ENCODE peak calls at places on chromosomes 6 and 20, in five cellular contexts. F, N, O, V and B are unnamed samples.

GRCh38 chr6:123418101-123418500 is 218.6 kb downstream of the TRDN start:
- DNase-seq in F (no peak), N (no peak), O (peak; percentile 4), V (no peak), B (no peak)

GRCh38 chr20:50267041-50267865 is 76.6 kb downstream of the CEBPB start:
- DNase-seq in F (no peak), N (peak; percentile 46), O (peak; percentile 89), V (peak; percentile 71), B (no peak)

GRCh38 chr20:7505835-7506221 is 434.4 kb downstream of the HAO1 start:
- DNase-seq in F (no peak), N (no peak), O (no peak), V (no peak), B (no peak)

GRCh38 chr6:159252955-159253508 is 83.8 kb downstream of the FNDC1 start:
- DNase-seq in F (no peak), N (peak; percentile 83), O (peak; percentile 60), V (peak; percentile 88), B (peak; percentile 52)

GRCh38 chr6:116779569-116780164 is 14.1 kb upstream of the FAM162B start:
- DNase-seq in F (no peak), N (peak; percentile 15), O (peak; percentile 52), V (peak; percentile 85), B (peak; percentile 30)

GRCh38 chr20:56511926-56512325 is 12.6 kb upstream of the FAM209A start:
- DNase-seq in F (no peak), N (no peak), O (no peak), V (no peak), B (no peak)

GRCh38 chr6:154598403-154598802 is 87.9 kb upstream of the CNKSR3 start:
- DNase-seq in F (no peak), N (no peak), O (no peak), V (peak; percentile 35), B (no peak)

GRCh38 chr6:13444604-13445003 is 42.8 kb downstream of the GFOD1 start:
- DNase-seq in F (no peak), N (no peak), O (no peak), V (no peak), B (no peak)

GRCh38 chr6:117624869-117625481 is 22.7 kb upstream of the GOPC start:
- DNase-seq in F (no peak), N (no peak), O (peak; percentile 14), V (peak; percentile 74), B (no peak)

GRCh38 chr20:3312940-3313656 is 74.1 kb upstream of the SLC4A11 start:
- DNase-seq in F (no peak), N (peak; percentile 46), O (peak; percentile 44), V (no peak), B (peak; percentile 68)

GRCh38 chr6:65229768-65230167 is 477.3 kb downstream of the EYS start:
- DNase-seq in F (no peak), N (peak; percentile 16), O (peak; percentile 6), V (no peak), B (no peak)

GRCh38 chr6:10414766-10415592 is at the start of gene TFAP2A:
- DNase-seq in F (no peak), N (peak; percentile 31), O (peak; percentile 18), V (peak; percentile 95), B (peak; percentile 86)

GRCh38 chr6:128899651-128900050 is 16.7 kb downstream of the LAMA2 start:
- DNase-seq in F (no peak), N (peak; percentile 60), O (peak; percentile 27), V (no peak), B (peak; percentile 20)

GRCh38 chr20:36818831-36819230 is 45.3 kb upstream of the DSN1 start:
- DNase-seq in F (no peak), N (no peak), O (no peak), V (no peak), B (no peak)

GRCh38 chr6:7058250-7058923 is 49.4 kb upstream of the RREB1 start:
- DNase-seq in F (no peak), N (peak; percentile 99), O (peak; percentile 98), V (no peak), B (peak; percentile 96)

GRCh38 chr6:34986845-34987246 is 97.8 kb downstream of the ANKS1A start:
- DNase-seq in F (peak; percentile 32), N (peak; percentile 62), O (peak; percentile 81), V (peak; percentile 98), B (peak; percentile 65)

GRCh38 chr20:4684837-4685413 is 36.8 kb upstream of the PRND start:
- DNase-seq in F (no peak), N (peak; percentile 68), O (peak; percentile 82), V (no peak), B (peak; percentile 72)

DNA sequence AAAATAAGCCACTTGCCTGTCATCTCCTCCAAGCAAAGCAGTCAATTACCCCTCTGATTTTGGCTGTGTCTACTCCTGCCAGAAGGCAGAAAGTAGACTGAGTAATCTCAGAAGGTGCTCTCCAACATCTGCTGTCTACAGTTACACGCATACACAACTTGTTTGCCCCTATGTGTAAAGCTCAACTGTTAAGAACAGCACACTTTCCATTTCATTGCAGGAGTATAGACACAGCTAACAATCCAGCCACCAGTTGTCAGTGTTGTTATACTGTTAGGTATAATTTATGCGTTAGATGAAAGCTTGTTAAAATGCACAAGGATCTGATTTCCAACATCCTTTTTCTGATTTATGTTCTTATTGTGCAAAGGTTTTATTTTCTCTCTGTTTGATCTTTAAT is 88.2 kb downstream of the SAMD3 start:
- DNase-seq in F (no peak), N (no peak), O (no peak), V (no peak), B (no peak)
- TF ChIP-seq CTCF in F (no peak), N (no peak), O (no peak), V (no peak), B (no peak)

GRCh38 chr20:38113401-38114325 is 51.4 kb downstream of the TGM2 start:
- DNase-seq in F (no peak), N (no peak), O (no peak), V (peak; percentile 90), B (no peak)
- TF ChIP-seq CTCF in F (no peak), N (peak; percentile 21), O (peak; percentile 15), V (peak; percentile 75), B (peak; percentile 67)

DNA sequence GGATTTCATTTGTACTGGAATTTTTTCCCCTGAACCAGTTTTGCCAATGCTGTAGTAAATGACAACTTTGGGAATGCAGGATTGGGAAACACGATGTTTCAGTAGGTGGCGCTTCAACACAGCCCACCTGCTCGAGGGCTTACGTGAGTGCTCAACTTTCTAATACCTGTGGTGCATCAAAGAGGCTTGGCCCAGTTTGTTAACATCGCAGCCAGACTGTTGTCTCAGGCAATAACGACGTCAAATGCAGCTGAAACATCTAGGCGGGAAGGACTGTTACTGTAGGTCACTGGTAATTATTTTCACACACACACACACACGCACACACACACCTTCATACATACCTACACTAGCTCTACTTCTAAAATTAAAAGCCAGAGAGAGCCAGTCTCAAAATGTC is 815.5 kb upstream of the SLC35B3 start:
- DNase-seq in F (no peak), N (peak; percentile 54), O (peak; percentile 23), V (peak; percentile 87), B (peak; percentile 16)
- TF ChIP-seq CTCF in F (no peak), N (peak; percentile 64), O (peak; percentile 46), V (peak; percentile 85), B (peak; percentile 78)

GRCh38 chr6:73653571-73654424 is at the start of gene SLC17A5:
- DNase-seq in F (peak; percentile 73), N (peak; percentile 82), O (peak; percentile 90), V (peak; percentile 97), B (peak; percentile 90)
- TF ChIP-seq CTCF in F (no peak), N (no peak), O (no peak), V (no peak), B (no peak)

DNA sequence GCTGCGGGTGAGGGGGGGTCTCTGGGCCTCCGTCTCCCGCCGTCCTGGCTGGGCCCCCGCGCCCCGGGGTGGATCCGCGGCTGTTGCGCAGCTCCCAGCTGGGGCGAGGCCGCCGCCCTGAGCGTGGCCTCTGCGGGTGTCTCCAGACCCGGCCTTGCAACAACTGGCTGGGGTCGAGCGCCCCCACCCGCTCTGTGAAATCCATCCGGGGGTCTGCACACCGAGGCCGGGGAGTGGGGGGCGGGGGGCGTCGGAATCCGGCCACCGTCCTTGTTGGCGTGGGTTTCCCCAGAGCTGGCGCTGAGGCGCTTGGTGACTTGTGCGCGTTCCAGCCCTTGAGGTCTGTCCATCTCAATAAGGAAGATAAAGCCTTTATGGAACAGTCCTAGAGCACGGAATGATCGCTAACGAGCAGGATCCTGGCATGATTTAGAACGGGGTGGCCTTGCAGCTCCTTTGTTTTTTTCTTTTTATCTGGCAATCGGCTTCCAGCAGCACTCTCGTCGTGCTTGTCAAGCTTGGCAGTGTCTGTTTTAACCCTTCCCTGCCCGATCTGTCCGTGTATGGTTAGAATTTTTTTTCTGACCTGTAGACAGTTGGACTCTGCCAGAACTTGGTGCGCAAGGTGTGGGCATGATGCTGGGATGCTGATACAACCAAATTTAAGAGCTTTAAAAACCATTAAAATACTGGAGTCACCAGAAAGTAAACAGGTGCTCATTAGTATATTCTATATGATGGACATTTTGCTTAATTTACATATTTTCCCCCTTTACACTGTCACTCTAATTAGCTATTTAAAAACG is 675 bp downstream of the DSTN start:
- DNase-seq in F (no peak), N (no peak), O (peak; percentile 41), V (peak; percentile 69), B (peak; percentile 45)
- TF ChIP-seq CTCF in F (no peak), N (no peak), O (no peak), V (no peak), B (peak; percentile 47)

DNA sequence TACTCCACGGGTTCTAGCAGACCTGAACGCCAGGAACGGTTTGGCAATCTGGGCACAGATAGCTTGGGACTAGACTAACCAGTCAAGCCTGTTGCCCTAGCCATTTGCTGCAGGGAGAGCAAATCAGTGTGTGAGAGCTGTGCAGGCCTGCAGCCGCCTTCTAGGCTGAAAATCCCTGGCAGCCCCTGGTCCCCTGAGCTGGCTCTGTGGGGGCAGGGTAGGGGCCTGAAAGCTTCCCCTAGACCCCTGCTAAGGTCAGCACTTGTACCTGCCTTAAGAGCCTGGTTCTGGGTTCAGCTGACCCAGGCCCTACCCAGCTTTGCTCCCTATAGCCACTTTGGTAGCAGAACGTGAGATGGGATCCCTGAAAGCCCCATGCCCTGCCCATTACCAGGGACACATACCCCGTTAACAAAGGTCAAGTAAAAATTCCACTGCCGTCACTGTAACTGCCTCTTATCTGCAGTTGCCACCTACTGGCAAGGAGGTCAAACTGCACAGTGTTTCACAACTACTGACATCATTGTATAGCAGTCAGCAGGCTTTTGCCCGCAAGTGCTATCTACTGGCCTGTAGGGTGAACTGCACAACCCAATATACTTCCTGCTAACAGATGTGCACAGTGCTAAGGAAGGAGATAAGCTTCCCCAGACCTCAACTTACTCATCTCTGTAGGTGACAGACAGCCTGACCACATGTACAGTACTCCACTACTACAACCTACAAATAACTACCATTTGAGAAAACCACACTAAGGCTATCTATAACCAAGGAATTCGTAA is 95.1 kb upstream of the OLIG3 start:
- DNase-seq in F (no peak), N (peak; percentile 7), O (peak; percentile 65), V (peak; percentile 95), B (peak; percentile 21)
- TF ChIP-seq CTCF in F (no peak), N (peak; percentile 39), O (peak; percentile 62), V (peak; percentile 98), B (peak; percentile 63)

DNA sequence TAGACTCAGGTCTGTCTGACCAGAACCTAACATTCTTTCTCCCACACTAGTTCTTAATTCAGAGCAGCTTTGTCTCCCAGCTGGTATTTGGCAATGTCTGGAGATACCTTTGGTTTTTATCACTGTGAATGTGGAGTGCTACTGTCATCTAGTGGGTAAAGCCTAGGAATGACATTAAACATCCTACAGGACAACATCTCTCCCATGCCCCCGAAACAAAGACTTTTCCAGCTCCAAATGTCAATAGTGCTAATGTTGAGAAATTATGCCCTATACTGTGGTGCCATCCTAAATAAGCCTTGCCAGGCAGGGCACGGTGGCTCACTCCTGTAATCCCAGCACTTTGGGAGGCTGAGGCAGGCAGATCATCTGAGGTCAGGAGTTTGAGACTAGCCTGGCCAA is 4.2 kb upstream of the TTPAL start:
- DNase-seq in F (no peak), N (no peak), O (peak; percentile 93), V (peak; percentile 36), B (peak; percentile 54)
- TF ChIP-seq CTCF in F (no peak), N (peak; percentile 30), O (peak; percentile 96), V (peak; percentile 31), B (peak; percentile 69)